ENCODE peak calls at places on chromosomes 13 and 19, in seven cellular contexts. One of them, this sample, is unnamed.

GRCh38 chr13:63853816-63854215 is 2438.2 kb upstream of the PCDH20 start:
- DNase-seq in fibroblast of lung: no peak
- DNase-seq in nephron progenitor cell: no peak
- DNase-seq in brain microvascular endothelial cell: no peak
- DNase-seq in HepG2: no peak
- DNase-seq in tibial artery: no peak
- DNase-seq in AG04450: no peak
- DNase-seq in this sample: no peak

GRCh38 chr19:33418871-33419762 is 45.6 kb downstream of the CEBPG start:
- DNase-seq in fibroblast of lung: no peak
- DNase-seq in nephron progenitor cell: no peak
- DNase-seq in brain microvascular endothelial cell: no peak
- DNase-seq in HepG2: no peak
- DNase-seq in tibial artery: no peak
- DNase-seq in AG04450: no peak
- DNase-seq in this sample: no peak

GRCh38 chr19:33416307-33417215 is 43.1 kb downstream of the CEBPG start:
- DNase-seq in fibroblast of lung: peak; percentile 59
- DNase-seq in nephron progenitor cell: peak; percentile 86
- DNase-seq in brain microvascular endothelial cell: peak; percentile 66
- DNase-seq in HepG2: peak; percentile 44
- DNase-seq in tibial artery: no peak
- DNase-seq in AG04450: no peak
- DNase-seq in this sample: no peak

GRCh38 chr19:51887522-51888498 is at the start of gene ZNF577:
- DNase-seq in fibroblast of lung: peak; percentile 95
- DNase-seq in nephron progenitor cell: peak; percentile 82
- DNase-seq in brain microvascular endothelial cell: peak; percentile 91
- DNase-seq in HepG2: no peak
- DNase-seq in tibial artery: peak; percentile 94
- DNase-seq in AG04450: peak; percentile 74
- DNase-seq in this sample: peak; percentile 74

GRCh38 chr13:35475960-35476943 is at the start of gene MAB21L1:
- DNase-seq in fibroblast of lung: peak; percentile 63
- DNase-seq in nephron progenitor cell: peak; percentile 32
- DNase-seq in brain microvascular endothelial cell: peak; percentile 29
- DNase-seq in HepG2: no peak
- DNase-seq in tibial artery: peak; percentile 83
- DNase-seq in AG04450: no peak
- DNase-seq in this sample: peak; percentile 88

GRCh38 chr19:18408053-18408476 is 10.6 kb upstream of the LRRC25 start:
- DNase-seq in fibroblast of lung: no peak
- DNase-seq in nephron progenitor cell: peak; percentile 39
- DNase-seq in brain microvascular endothelial cell: no peak
- DNase-seq in HepG2: no peak
- DNase-seq in tibial artery: no peak
- DNase-seq in AG04450: no peak
- DNase-seq in this sample: no peak

GRCh38 chr13:63094069-63094468 is 1678.4 kb upstream of the PCDH20 start:
- DNase-seq in fibroblast of lung: no peak
- DNase-seq in nephron progenitor cell: no peak
- DNase-seq in brain microvascular endothelial cell: no peak
- DNase-seq in HepG2: no peak
- DNase-seq in tibial artery: no peak
- DNase-seq in AG04450: no peak
- DNase-seq in this sample: no peak

GRCh38 chr13:54934121-54934520 is 1905.5 kb downstream of the OLFM4 start:
- DNase-seq in fibroblast of lung: no peak
- DNase-seq in nephron progenitor cell: no peak
- DNase-seq in brain microvascular endothelial cell: no peak
- DNase-seq in HepG2: no peak
- DNase-seq in tibial artery: no peak
- DNase-seq in AG04450: no peak
- DNase-seq in this sample: no peak

GRCh38 chr13:101490400-101491015 is 38.0 kb downstream of the ITGBL1 start:
- DNase-seq in fibroblast of lung: peak; percentile 40
- DNase-seq in nephron progenitor cell: no peak
- DNase-seq in brain microvascular endothelial cell: no peak
- DNase-seq in HepG2: no peak
- DNase-seq in tibial artery: no peak
- DNase-seq in AG04450: no peak
- DNase-seq in this sample: no peak

GRCh38 chr19:53254451-53255341 is at the start of gene ZNF677:
- DNase-seq in fibroblast of lung: peak; percentile 81
- DNase-seq in nephron progenitor cell: peak; percentile 79
- DNase-seq in brain microvascular endothelial cell: peak; percentile 70
- DNase-seq in HepG2: no peak
- DNase-seq in tibial artery: peak; percentile 96
- DNase-seq in AG04450: peak; percentile 41
- DNase-seq in this sample: peak; percentile 58

GRCh38 chr13:49040872-49041271 is 65.2 kb downstream of the FNDC3A start:
- DNase-seq in fibroblast of lung: peak; percentile 53
- DNase-seq in nephron progenitor cell: no peak
- DNase-seq in brain microvascular endothelial cell: no peak
- DNase-seq in HepG2: no peak
- DNase-seq in tibial artery: no peak
- DNase-seq in AG04450: no peak
- DNase-seq in this sample: no peak

GRCh38 chr13:29471551-29471950 is 123.9 kb downstream of the SLC7A1 start:
- DNase-seq in fibroblast of lung: no peak
- DNase-seq in nephron progenitor cell: no peak
- DNase-seq in brain microvascular endothelial cell: no peak
- DNase-seq in HepG2: no peak
- DNase-seq in tibial artery: no peak
- DNase-seq in AG04450: no peak
- DNase-seq in this sample: no peak

GRCh38 chr13:40191186-40191980 is 475.1 kb downstream of the FOXO1 start:
- DNase-seq in fibroblast of lung: peak; percentile 71
- DNase-seq in nephron progenitor cell: no peak
- DNase-seq in brain microvascular endothelial cell: peak; percentile 39
- DNase-seq in HepG2: no peak
- DNase-seq in tibial artery: no peak
- DNase-seq in AG04450: no peak
- DNase-seq in this sample: no peak

GRCh38 chr19:29533578-29534544 is 8.1 kb downstream of the VSTM2B start:
- DNase-seq in fibroblast of lung: no peak
- DNase-seq in nephron progenitor cell: no peak
- DNase-seq in brain microvascular endothelial cell: no peak
- DNase-seq in HepG2: no peak
- DNase-seq in tibial artery: peak; percentile 51
- DNase-seq in AG04450: no peak
- DNase-seq in this sample: no peak

GRCh38 chr19:29537601-29538000 is 11.8 kb downstream of the VSTM2B start:
- DNase-seq in fibroblast of lung: no peak
- DNase-seq in nephron progenitor cell: no peak
- DNase-seq in brain microvascular endothelial cell: no peak
- DNase-seq in HepG2: no peak
- DNase-seq in tibial artery: peak; percentile 50
- DNase-seq in AG04450: no peak
- DNase-seq in this sample: no peak

GRCh38 chr19:29535432-29535831 is 9.6 kb downstream of the VSTM2B start:
- DNase-seq in fibroblast of lung: no peak
- DNase-seq in nephron progenitor cell: peak; percentile 28
- DNase-seq in brain microvascular endothelial cell: no peak
- DNase-seq in HepG2: no peak
- DNase-seq in tibial artery: peak; percentile 48
- DNase-seq in AG04450: no peak
- DNase-seq in this sample: no peak

GRCh38 chr19:29537181-29537580 is 11.4 kb downstream of the VSTM2B start:
- DNase-seq in fibroblast of lung: no peak
- DNase-seq in nephron progenitor cell: no peak
- DNase-seq in brain microvascular endothelial cell: no peak
- DNase-seq in HepG2: no peak
- DNase-seq in tibial artery: peak; percentile 49
- DNase-seq in AG04450: no peak
- DNase-seq in this sample: no peak

DNA sequence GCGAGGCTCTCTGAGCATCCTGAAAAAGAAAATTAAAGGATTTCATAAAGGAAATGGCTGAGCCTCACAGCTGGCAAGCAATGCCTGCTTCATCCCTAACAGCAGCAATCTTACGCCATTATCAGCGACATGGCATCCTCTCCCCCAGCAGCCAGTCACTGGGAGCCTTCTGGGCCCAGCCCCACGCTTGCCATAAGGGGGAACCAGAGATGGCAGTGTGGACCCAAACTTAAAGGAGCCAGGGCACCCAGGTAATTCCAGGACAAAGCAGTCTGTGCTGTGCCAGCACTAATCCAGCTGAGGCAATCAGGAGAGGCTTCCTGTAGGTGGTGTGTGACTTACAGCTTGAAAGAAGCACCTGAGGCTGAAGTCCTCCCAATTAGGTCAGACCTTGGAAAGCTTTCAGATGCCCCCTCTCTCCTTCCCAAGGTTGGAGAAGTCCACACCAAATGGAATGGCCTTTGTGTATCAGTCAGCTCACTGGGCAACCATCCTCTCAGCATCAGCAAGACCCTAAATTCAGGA is 10.3 kb downstream of the VSTM2B start:
- DNase-seq in fibroblast of lung: no peak
- DNase-seq in nephron progenitor cell: no peak
- DNase-seq in brain microvascular endothelial cell: no peak
- DNase-seq in HepG2: no peak
- DNase-seq in tibial artery: peak; percentile 37
- DNase-seq in AG04450: no peak
- DNase-seq in this sample: no peak
- TF ChIP-seq CTCF in fibroblast of lung: no peak
- TF ChIP-seq CTCF in nephron progenitor cell: no peak
- TF ChIP-seq CTCF in brain microvascular endothelial cell: no peak
- TF ChIP-seq CTCF in HepG2: no peak
- TF ChIP-seq CTCF in tibial artery: no peak
- TF ChIP-seq CTCF in AG04450: no peak
- TF ChIP-seq CTCF in this sample: no peak

DNA sequence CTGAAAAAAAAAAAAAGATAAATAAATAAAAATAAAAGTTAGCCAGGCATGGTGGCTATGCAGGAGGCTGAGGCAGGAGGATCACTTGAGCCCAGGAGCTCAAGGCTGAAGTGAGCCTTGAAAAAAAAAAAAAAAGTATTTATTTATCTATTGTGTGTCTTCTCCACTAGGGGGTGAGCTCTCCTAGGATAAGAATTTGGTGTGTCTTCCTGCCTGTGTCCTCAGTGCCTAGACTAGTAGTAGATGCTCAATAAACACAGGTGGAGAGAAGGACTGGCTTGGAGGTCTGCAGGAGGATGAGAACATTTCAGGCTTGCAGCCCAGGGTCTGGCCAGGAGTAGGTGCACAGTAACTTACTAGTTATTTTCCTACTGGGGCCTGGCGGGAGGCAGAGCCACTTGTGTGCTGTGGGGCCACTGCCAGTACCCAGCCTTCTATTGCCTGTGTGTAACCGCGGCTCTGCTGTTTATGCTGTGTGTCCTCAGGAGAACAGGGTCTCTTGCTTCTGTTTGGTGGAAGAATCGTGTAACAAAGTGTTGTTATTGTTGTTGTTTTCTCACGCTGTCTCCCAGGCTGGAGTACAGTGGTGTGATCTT is 5.4 kb downstream of the LMTK3 start:
- DNase-seq in fibroblast of lung: peak; percentile 33
- DNase-seq in nephron progenitor cell: no peak
- DNase-seq in brain microvascular endothelial cell: no peak
- DNase-seq in HepG2: peak; percentile 48
- DNase-seq in tibial artery: peak; percentile 59
- DNase-seq in AG04450: no peak
- DNase-seq in this sample: peak; percentile 10
- TF ChIP-seq CTCF in fibroblast of lung: peak; percentile 49
- TF ChIP-seq CTCF in nephron progenitor cell: peak; percentile 38
- TF ChIP-seq CTCF in brain microvascular endothelial cell: peak; percentile 65
- TF ChIP-seq CTCF in HepG2: peak; percentile 75
- TF ChIP-seq CTCF in tibial artery: peak; percentile 27
- TF ChIP-seq CTCF in AG04450: peak; percentile 61
- TF ChIP-seq CTCF in this sample: peak; percentile 42

DNA sequence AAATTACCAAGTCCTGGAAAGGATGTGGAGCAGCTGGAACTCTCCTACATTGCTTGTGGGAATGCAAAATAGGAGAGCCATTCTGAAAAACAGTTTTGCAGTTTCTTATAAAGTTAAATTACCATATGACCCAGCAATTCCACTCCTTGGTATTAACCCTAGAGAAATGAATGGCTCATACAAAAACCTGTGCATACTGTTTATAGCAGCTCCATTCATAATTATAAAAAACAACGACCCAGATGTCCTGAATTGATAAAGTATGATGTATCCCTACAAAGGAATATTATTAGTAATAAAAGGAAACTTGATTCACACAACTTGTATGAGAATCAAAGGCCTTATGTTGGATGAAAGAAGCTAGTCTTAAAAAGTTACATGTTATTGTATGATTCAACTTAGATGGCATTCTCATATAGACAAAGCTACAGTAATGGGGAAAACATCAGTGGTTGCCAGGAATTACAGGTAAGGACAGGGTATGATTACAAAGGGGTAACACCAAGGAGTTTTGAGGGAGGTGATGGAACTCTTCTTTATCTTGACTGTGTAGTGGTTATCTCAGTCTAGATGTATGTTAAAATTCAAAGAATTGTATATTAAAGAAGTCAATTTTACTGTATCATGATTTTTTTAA is 35.4 kb downstream of the GPR180 start:
- DNase-seq in fibroblast of lung: no peak
- DNase-seq in nephron progenitor cell: no peak
- DNase-seq in brain microvascular endothelial cell: no peak
- DNase-seq in HepG2: no peak
- DNase-seq in tibial artery: no peak
- DNase-seq in AG04450: no peak
- DNase-seq in this sample: no peak
- TF ChIP-seq CTCF in fibroblast of lung: no peak
- TF ChIP-seq CTCF in nephron progenitor cell: no peak
- TF ChIP-seq CTCF in brain microvascular endothelial cell: no peak
- TF ChIP-seq CTCF in HepG2: no peak
- TF ChIP-seq CTCF in tibial artery: no peak
- TF ChIP-seq CTCF in AG04450: no peak
- TF ChIP-seq CTCF in this sample: no peak

DNA sequence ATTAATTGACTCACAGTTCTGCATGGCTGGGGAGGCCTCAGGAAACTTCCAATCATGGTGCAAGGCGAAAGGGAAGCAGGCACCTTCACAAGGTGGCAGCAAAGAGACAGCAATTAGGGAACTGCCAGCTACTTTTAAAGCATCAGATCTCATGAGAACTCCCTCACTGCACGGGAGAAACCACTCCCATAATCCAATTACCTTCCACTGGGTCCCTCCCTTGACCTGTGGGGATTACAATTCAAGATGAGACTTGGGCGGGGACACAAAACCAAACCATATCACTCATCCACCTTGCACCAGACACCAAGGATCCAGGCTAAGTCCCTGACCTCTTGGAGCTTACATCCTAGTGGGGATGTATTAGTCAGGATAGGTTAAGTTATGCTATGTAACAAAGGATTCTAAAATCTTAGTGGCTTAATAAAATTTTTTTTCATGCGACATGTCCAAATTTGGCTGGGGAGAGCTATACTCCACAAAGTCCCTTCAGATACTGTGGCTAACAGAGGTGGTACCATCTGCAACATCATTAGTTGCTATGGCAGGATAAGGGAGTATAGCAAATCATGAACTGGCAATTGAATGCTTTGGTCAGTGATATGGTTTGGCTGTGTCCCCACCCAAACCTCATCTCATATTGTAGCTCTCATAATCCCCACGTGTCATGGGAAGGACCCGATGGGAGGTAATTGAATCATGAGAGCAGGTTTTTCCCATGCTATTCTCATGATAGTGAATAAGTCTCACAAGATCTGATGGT is 8.3 kb upstream of the FAM187B start:
- DNase-seq in fibroblast of lung: no peak
- DNase-seq in nephron progenitor cell: no peak
- DNase-seq in brain microvascular endothelial cell: no peak
- DNase-seq in HepG2: no peak
- DNase-seq in tibial artery: no peak
- DNase-seq in AG04450: no peak
- DNase-seq in this sample: no peak
- TF ChIP-seq CTCF in fibroblast of lung: no peak
- TF ChIP-seq CTCF in nephron progenitor cell: no peak
- TF ChIP-seq CTCF in brain microvascular endothelial cell: peak; percentile 1
- TF ChIP-seq CTCF in HepG2: peak; percentile 51
- TF ChIP-seq CTCF in tibial artery: no peak
- TF ChIP-seq CTCF in AG04450: no peak
- TF ChIP-seq CTCF in this sample: no peak

GRCh38 chr19:56547535-56547934 is 8.8 kb downstream of the ZFP28 start:
- DNase-seq in fibroblast of lung: no peak
- DNase-seq in nephron progenitor cell: no peak
- DNase-seq in brain microvascular endothelial cell: no peak
- DNase-seq in HepG2: no peak
- DNase-seq in tibial artery: no peak
- DNase-seq in AG04450: no peak
- DNase-seq in this sample: no peak
- TF ChIP-seq CTCF in fibroblast of lung: peak; percentile 17
- TF ChIP-seq CTCF in nephron progenitor cell: no peak
- TF ChIP-seq CTCF in brain microvascular endothelial cell: peak; percentile 39
- TF ChIP-seq CTCF in HepG2: peak; percentile 27
- TF ChIP-seq CTCF in tibial artery: no peak
- TF ChIP-seq CTCF in AG04450: peak; percentile 10
- TF ChIP-seq CTCF in this sample: no peak

This sample was measured in AG09319.